ENCODE peak calls at places on chromosomes 13 and 19, in seven cellular contexts. V is brain microvascular endothelial cell, U is heart left ventricle, M is A549, L is fibroblast of lung, E is mesenchymal stem cell, D is ascending aorta. T is an unnamed sample.

GRCh38 chr13:100707818-100708740 is 33.5 kb upstream of the TMTC4 start:
- DNase-seq in D (no peak), M (no peak), E (no peak), V (no peak), L (peak), U (no peak), T (no peak)

GRCh38 chr19:45889210-45889885 is 3.4 kb upstream of the IRF2BP1 start:
- DNase-seq in U (no peak), E (no peak), D (no peak), V (no peak), L (no peak), M (no peak), T (no peak)

GRCh38 chr19:42198676-42199439 is 18.6 kb downstream of the DEDD2 start:
- DNase-seq in E (no peak), L (no peak), U (no peak), D (no peak), V (no peak), M (no peak), T (no peak)

GRCh38 chr19:12937243-12938053 is 961 bp upstream of the CALR start:
- DNase-seq in D (no peak), U (no peak), L (no peak), M (peak), V (peak), E (peak), T (peak)

GRCh38 chr13:110121312-110122083 is 185.5 kb downstream of the COL4A1 start:
- DNase-seq in M (no peak), L (no peak), V (no peak), U (no peak), D (no peak), E (no peak), T (no peak)

GRCh38 chr19:10211071-10211470 is 16.3 kb upstream of the DNMT1 start:
- DNase-seq in D (no peak), U (no peak), L (no peak), V (no peak), M (no peak), E (no peak), T (no peak)

GRCh38 chr19:13526552-13526951 is 20.3 kb upstream of the CACNA1A start:
- DNase-seq in E (no peak), V (no peak), L (peak), D (no peak), M (peak), U (no peak), T (no peak)

GRCh38 chr13:79423801-79424642 is 18.0 kb upstream of the RBM26 start:
- DNase-seq in L (peak), M (peak), E (peak), U (no peak), V (no peak), D (no peak), T (no peak)

GRCh38 chr13:66689628-66690027 is 540.5 kb downstream of the PCDH9 start:
- DNase-seq in D (no peak), V (peak), L (peak), U (no peak), E (peak), M (peak), T (no peak)

GRCh38 chr13:40170982-40171381 is 495.5 kb downstream of the FOXO1 start:
- DNase-seq in U (peak), L (no peak), V (no peak), M (no peak), D (peak), E (no peak), T (no peak)

GRCh38 chr19:31274266-31274963 is 74.8 kb downstream of the TSHZ3 start:
- DNase-seq in V (no peak), U (no peak), M (no peak), D (peak), E (no peak), L (no peak), T (no peak)

GRCh38 chr13:104522235-104523072 is 1456.2 kb upstream of the SLC10A2 start:
- DNase-seq in D (no peak), V (no peak), L (no peak), E (no peak), M (no peak), U (peak), T (no peak)

GRCh38 chr19:15123900-15124299 is 16.7 kb downstream of the SYDE1 start:
- DNase-seq in M (no peak), L (no peak), D (no peak), V (no peak), E (no peak), U (peak), T (peak)

GRCh38 chr13:99956473-99957349 is 14.9 kb downstream of the ZIC5 start:
- DNase-seq in D (no peak), E (no peak), V (no peak), U (no peak), L (no peak), M (no peak), T (no peak)

GRCh38 chr13:33172911-33173310 is 112.6 kb downstream of the STARD13 start:
- DNase-seq in M (no peak), V (no peak), L (peak), E (no peak), D (no peak), U (no peak), T (no peak)
- H3K27ac ChIP-seq in M (no peak), V (peak), L (no peak), E (peak), D (no peak), U (no peak), T (no peak)

GRCh38 chr13:46655727-46656180 is 102.8 kb downstream of the LRCH1 start:
- DNase-seq in L (peak), M (no peak), V (no peak), E (no peak), U (no peak), D (no peak), T (no peak)
- H3K27ac ChIP-seq in L (peak), M (peak), V (peak), E (peak), U (peak), D (peak), T (peak)

DNA sequence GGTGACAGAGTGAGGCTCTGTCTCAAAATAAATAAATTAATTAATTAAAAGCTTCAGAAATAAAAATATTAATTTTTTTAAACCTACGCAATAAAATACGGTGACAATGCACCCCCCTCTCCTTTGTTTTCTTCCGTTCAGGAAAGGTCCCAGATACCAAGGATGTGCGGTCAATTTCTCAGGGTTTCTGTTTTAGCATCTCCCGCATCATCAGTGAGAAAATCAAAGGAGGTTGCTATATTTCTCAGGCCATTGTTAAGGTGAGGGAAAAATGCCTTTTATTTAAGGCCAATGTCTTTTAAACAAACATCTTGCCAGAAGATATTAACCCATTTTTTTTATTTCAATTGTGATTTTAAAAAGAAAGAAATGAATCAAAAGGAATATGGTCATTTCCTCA is 111.7 kb downstream of the INSR start:
- DNase-seq in D (no peak), V (no peak), M (no peak), E (no peak), L (no peak), U (no peak), T (no peak)
- H3K27ac ChIP-seq in D (peak), V (peak), M (no peak), E (no peak), L (no peak), U (peak), T (peak)

DNA sequence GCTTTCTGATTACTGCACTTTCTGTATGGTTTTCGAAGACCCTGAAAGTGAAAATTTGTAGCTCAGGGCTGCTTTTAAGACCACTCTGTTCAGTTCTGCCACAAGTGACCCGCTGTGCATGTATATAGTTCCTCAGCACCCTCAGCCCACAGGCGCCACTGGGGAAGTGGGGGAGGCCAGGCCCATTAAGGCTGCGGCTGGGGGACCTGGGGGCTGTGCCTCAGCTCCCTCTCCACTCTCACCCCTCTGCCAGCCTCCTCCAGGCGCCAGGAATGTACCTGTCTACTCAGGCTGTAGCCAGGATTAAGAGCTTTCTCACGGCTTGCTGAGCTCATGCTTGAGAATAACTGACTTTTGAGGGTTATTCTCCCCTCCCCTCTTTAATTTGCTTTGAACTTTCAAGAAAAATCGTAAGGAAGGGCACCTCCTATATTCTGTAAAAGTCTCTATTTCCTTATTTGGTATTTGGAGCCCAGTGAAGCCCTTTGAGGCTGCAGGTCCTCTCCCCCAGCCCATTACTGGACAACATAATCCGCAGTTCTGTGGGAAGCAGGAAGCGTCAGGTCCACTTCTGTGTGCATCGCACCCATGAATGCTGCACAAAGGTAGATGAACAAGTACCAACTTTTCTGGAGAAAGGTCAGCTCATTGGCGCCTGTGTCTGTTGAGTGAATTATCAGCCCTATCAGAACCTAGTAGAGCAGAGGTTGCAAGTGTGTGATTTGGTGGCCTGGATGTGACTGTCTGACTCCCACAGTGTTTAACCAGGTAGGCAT is 29.6 kb downstream of the GJA3 start:
- DNase-seq in U (no peak), M (no peak), D (no peak), L (no peak), V (no peak), E (no peak), T (no peak)
- H3K27ac ChIP-seq in U (no peak), M (no peak), D (no peak), L (no peak), V (no peak), E (no peak), T (no peak)

GRCh38 chr19:39126312-39126561 is 651 bp downstream of the PAK4 start:
- DNase-seq in D (no peak), V (no peak), E (no peak), U (no peak), L (no peak), M (no peak), T (no peak)

GRCh38 chr19:39125199-39125553 is 410 bp upstream of the PAK4 start:
- DNase-seq in M (no peak), V (no peak), L (no peak), E (no peak), D (no peak), U (no peak), T (no peak)

GRCh38 chr19:39125554-39126311 is at the start of gene PAK4:
- DNase-seq in L (peak), D (peak), E (peak), U (peak), V (peak), M (peak), T (peak)

GRCh38 chr19:39127812-39128510 is 2.4 kb downstream of the PAK4 start:
- DNase-seq in E (no peak), M (no peak), D (no peak), U (no peak), L (no peak), V (no peak), T (no peak)

DNA sequence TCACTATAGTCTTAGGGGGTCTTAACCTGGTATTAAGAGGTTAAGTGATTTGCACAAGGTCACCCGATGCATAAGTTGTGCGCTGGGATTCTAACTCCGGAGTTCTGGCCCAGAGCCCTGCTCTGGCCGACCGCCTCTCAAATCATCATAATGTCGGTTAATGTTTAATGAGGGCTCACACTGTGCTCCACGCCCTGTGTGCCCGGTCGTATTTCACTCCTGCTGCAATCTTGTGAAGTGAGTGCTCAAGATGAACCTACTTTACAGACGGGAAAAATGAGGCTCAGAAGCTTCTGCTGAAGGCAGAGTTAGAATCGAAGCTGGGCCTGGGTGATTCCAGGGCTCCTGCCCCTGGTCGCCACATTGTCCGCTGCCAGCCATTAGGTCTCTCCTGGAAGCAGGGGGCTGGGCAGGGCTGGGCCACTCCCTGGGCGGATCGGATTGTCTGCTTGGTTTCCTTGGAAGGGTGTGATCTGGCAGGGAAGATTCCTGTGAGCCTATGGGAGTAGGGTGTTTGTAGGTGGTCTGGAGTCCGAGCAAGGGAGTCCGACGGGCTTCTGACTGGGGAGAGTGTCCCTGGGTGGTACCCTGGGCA is 1.1 kb downstream of the PAK4 start:
- DNase-seq in V (no peak), U (no peak), M (peak), L (peak), E (peak), D (no peak), T (peak)
- H3K27ac ChIP-seq in V (no peak), U (no peak), M (peak), L (peak), E (no peak), D (peak), T (peak)

GRCh38 chr13:37656247-37656940 is 57.8 kb upstream of the POSTN start:
- DNase-seq in D (peak), U (no peak), M (peak), V (peak), L (peak), E (peak), T (no peak)
- H3K27ac ChIP-seq in D (peak), U (no peak), M (peak), V (peak), L (peak), E (peak), T (no peak)

T was measured in ovary.